ENCODE peak calls at places on chromosomes 11 and 22, in six cellular contexts. T is AG04450, Q is mesendoderm, Y is T-helper 9 cell, L is NCI-H1417, F is neural crest cell. K is an unnamed sample.

GRCh38 chr11:74325649-74326645 is 14.5 kb upstream of the P4HA3 start:
- DNase-seq in T (peak; percentile 70), L (peak; percentile 67), Y (no peak), F (no peak), Q (no peak), K (peak; percentile 73)

GRCh38 chr11:75656044-75656726 is 12.7 kb downstream of the MAP6 start:
- DNase-seq in Q (peak; percentile 75), Y (no peak), L (no peak), T (no peak), F (no peak), K (no peak)

GRCh38 chr22:30304495-30305244 is 15.4 kb upstream of the CASTOR1 start:
- DNase-seq in F (no peak), Q (no peak), L (no peak), T (no peak), Y (no peak), K (no peak)

GRCh38 chr22:42315392-42315756 is 44.9 kb upstream of the TCF20 start:
- DNase-seq in T (no peak), L (no peak), Q (no peak), Y (no peak), F (no peak), K (no peak)

GRCh38 chr22:32005453-32005852 is 37.6 kb upstream of the SLC5A1 start:
- DNase-seq in L (no peak), Y (no peak), T (no peak), Q (peak; percentile 79), F (no peak), K (no peak)

GRCh38 chr11:69894126-69895047 is 75.2 kb upstream of the FGF3 start:
- DNase-seq in Q (no peak), Y (no peak), L (no peak), F (no peak), T (no peak), K (no peak)

GRCh38 chr11:19284881-19285280 is 44.1 kb upstream of the E2F8 start:
- DNase-seq in L (no peak), Y (no peak), Q (peak; percentile 92), T (no peak), F (no peak), K (no peak)

GRCh38 chr22:40400173-40400572 is 29.8 kb downstream of the SGSM3 start:
- DNase-seq in L (no peak), F (no peak), Q (no peak), T (no peak), Y (peak; percentile 19), K (no peak)

GRCh38 chr11:75302346-75302745 is 49.1 kb downstream of the ARRB1 start:
- DNase-seq in L (no peak), Y (no peak), F (no peak), T (no peak), Q (no peak), K (no peak)

GRCh38 chr22:20058989-20059770 is 20.9 kb upstream of the DGCR8 start:
- DNase-seq in Q (no peak), T (no peak), Y (no peak), F (no peak), L (no peak), K (no peak)

GRCh38 chr11:43987384-43988039 is 45.1 kb downstream of the C11orf96 start:
- DNase-seq in L (no peak), Y (no peak), Q (peak; percentile 20), T (no peak), F (no peak), K (no peak)

GRCh38 chr11:104534268-104534667 is 364.0 kb downstream of the CASP12 start:
- DNase-seq in Q (peak; percentile 30), T (peak; percentile 24), L (no peak), Y (no peak), F (no peak), K (no peak)

GRCh38 chr22:45423524-45423923 is 10.0 kb downstream of the RIBC2 start:
- DNase-seq in Y (no peak), Q (no peak), T (no peak), F (no peak), L (no peak), K (no peak)

GRCh38 chr11:47242596-47243192 is 5.9 kb downstream of the ACP2 start:
- DNase-seq in F (no peak), Y (no peak), T (no peak), L (no peak), Q (no peak), K (no peak)

GRCh38 chr22:17726561-17727243 is 47.6 kb downstream of the BID start:
- DNase-seq in Q (no peak), Y (no peak), T (peak; percentile 27), L (no peak), F (no peak), K (no peak)

GRCh38 chr11:108870373-108871020 is 205.6 kb downstream of the DDX10 start:
- DNase-seq in Q (peak; percentile 56), L (no peak), F (no peak), Y (no peak), T (peak; percentile 34), K (no peak)

GRCh38 chr11:72578051-72578450 is 96.2 kb downstream of the PDE2A start:
- DNase-seq in F (no peak), L (no peak), T (no peak), Y (no peak), Q (no peak), K (no peak)

GRCh38 chr11:129658558-129658882 is 157.1 kb upstream of the TMEM45B start:
- DNase-seq in Y (no peak), T (no peak), Q (peak; percentile 71), L (no peak), F (no peak), K (no peak)

GRCh38 chr11:132683602-132684001 is 848.7 kb downstream of the OPCML start:
- DNase-seq in T (no peak), F (no peak), L (no peak), Y (no peak), Q (peak; percentile 9), K (no peak)

GRCh38 chr22:19109198-19110063 is 12.8 kb downstream of the DGCR2 start:
- DNase-seq in T (no peak), Q (no peak), L (no peak), Y (peak; percentile 22), F (no peak), K (no peak)

GRCh38 chr11:17767301-17767885 is 32.8 kb downstream of the KCNC1 start:
- DNase-seq in T (no peak), Q (no peak), L (peak; percentile 26), Y (no peak), F (no peak), K (no peak)

GRCh38 chr11:30730011-30730410 is 143.9 kb upstream of the MPPED2 start:
- DNase-seq in F (no peak), Y (no peak), T (no peak), Q (no peak), L (no peak), K (no peak)

GRCh38 chr11:12840871-12841516 is 166.8 kb downstream of the TEAD1 start:
- DNase-seq in Y (no peak), Q (no peak), L (peak; percentile 27), T (no peak), F (no peak), K (no peak)

GRCh38 chr11:79344765-79345164 is 96.1 kb downstream of the TENM4 start:
- DNase-seq in Q (no peak), L (peak; percentile 57), F (no peak), Y (no peak), T (no peak), K (no peak)

GRCh38 chr11:118277312-118277711 is 13.2 kb upstream of the MPZL2 start:
- DNase-seq in T (no peak), Q (peak; percentile 55), L (no peak), Y (no peak), F (no peak), K (no peak)

GRCh38 chr22:30982501-30982900 is 13.4 kb downstream of the TUG1 start:
- DNase-seq in Y (no peak), L (no peak), Q (no peak), T (no peak), F (no peak), K (no peak)